ENCODE peak calls at places on chromosome 18, in four cellular contexts. P is keratinocyte, E is IMR-90, G is K562. M is an unnamed sample.

GRCh38 chr18:6781846-6782245 is 52.3 kb downstream of the ARHGAP28 start:
- DNase-seq in P (no peak), E (peak; percentile 65), G (no peak), M (peak; percentile 64)

GRCh38 chr18:9876867-9877654 is 8.7 kb upstream of the TXNDC2 start:
- DNase-seq in P (no peak), E (peak; percentile 97), G (peak; percentile 84), M (peak; percentile 89)

GRCh38 chr18:48806551-48807261 is 144.1 kb downstream of the SMAD7 start:
- DNase-seq in P (no peak), E (no peak), G (peak; percentile 17), M (no peak)

GRCh38 chr18:65786400-65786948 is 35.7 kb downstream of the CDH7 start:
- DNase-seq in P (no peak), E (no peak), G (no peak), M (no peak)

GRCh38 chr18:24201699-24202687 is 63.1 kb downstream of the CABYR start:
- DNase-seq in P (no peak), E (no peak), G (no peak), M (no peak)

GRCh38 chr18:14978962-14979535 is 231.1 kb downstream of the ANKRD30B start:
- DNase-seq in P (no peak), E (no peak), G (peak; percentile 5), M (peak; percentile 6)

GRCh38 chr18:33517950-33518349 is 60.1 kb upstream of the ASXL3 start:
- DNase-seq in P (no peak), E (no peak), G (no peak), M (no peak)

GRCh38 chr18:7683753-7684152 is 116.6 kb downstream of the PTPRM start:
- DNase-seq in P (no peak), E (no peak), G (no peak), M (no peak)

GRCh38 chr18:48032876-48033769 is 102.7 kb upstream of the SMAD2 start:
- DNase-seq in P (no peak), E (peak; percentile 53), G (no peak), M (no peak)

GRCh38 chr18:596288-596881 is 403 bp upstream of the CLUL1 start:
- DNase-seq in P (peak; percentile 11), E (no peak), G (peak; percentile 90), M (no peak)

GRCh38 chr18:23884712-23885375 is 129.7 kb upstream of the TTC39C start:
- DNase-seq in P (peak; percentile 50), E (no peak), G (no peak), M (no peak)

GRCh38 chr18:12121175-12122095 is 27.8 kb downstream of the ANKRD62 start:
- DNase-seq in P (no peak), E (peak; percentile 1), G (peak; percentile 15), M (peak; percentile 23)

GRCh38 chr18:56575819-56576663 is 62.4 kb downstream of the TXNL1 start:
- DNase-seq in P (no peak), E (peak; percentile 71), G (peak; percentile 31), M (peak; percentile 82)

GRCh38 chr18:11323359-11323819 is 174.0 kb upstream of the PIEZO2 start:
- DNase-seq in P (no peak), E (peak; percentile 72), G (no peak), M (no peak)

GRCh38 chr18:3357516-3357915 is 92.5 kb upstream of the TGIF1 start:
- DNase-seq in P (no peak), E (no peak), G (no peak), M (no peak)

GRCh38 chr18:10682368-10682714 is 156.5 kb downstream of the NAPG start:
- DNase-seq in P (no peak), E (no peak), G (no peak), M (no peak)

GRCh38 chr18:65725421-65726050 is 25.3 kb upstream of the CDH7 start:
- DNase-seq in P (no peak), E (no peak), G (no peak), M (no peak)

GRCh38 chr18:37710731-37711130 is 145.1 kb upstream of the CELF4 start:
- DNase-seq in P (peak; percentile 17), E (no peak), G (no peak), M (no peak)

GRCh38 chr18:53093650-53094049 is 753.7 kb downstream of the DCC start:
- DNase-seq in P (no peak), E (no peak), G (no peak), M (no peak)

DNA sequence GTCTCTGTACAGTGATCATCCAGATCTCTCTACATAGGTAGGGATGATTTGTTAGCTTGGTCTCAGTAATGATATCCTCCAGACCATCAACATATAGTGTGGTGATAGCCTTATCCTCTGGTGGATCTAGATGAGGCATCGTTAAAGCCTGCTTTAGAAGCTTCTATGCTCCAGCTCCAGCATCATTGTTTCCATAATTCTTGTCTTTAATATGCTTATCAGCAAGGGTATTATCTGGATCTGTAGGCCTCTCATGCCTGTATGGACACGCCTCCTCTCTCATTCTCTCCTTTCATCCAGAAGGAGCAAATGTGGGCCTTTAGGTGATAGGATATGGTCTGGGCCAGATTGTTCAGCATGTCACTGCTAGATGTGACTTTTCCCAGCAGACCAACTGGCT is 234.5 kb upstream of the CHST9 start:
- DNase-seq in P (no peak), E (no peak), G (no peak), M (no peak)
- H3K9me1 ChIP-seq in P (no peaks in the 10 kb centered on the region), E (no peaks in the 10 kb centered on the region), G (no peaks in the 10 kb centered on the region), M (no peaks in the 10 kb centered on the region)

GRCh38 chr18:13480856-13481255 is 245.5 kb downstream of the FAM210A start:
- DNase-seq in P (no peak), E (no peak), G (no peak), M (no peak)

GRCh38 chr18:13482641-13482945 is 243.8 kb downstream of the FAM210A start:
- DNase-seq in P (no peak), E (no peak), G (no peak), M (no peak)

GRCh38 chr18:13483316-13484270 is 242.8 kb downstream of the FAM210A start:
- DNase-seq in P (no peak), E (no peak), G (no peak), M (no peak)

GRCh38 chr18:13481820-13482640 is 244.3 kb downstream of the FAM210A start:
- DNase-seq in P (no peak), E (no peak), G (no peak), M (no peak)

GRCh38 chr18:13481331-13481730 is 245.0 kb downstream of the FAM210A start:
- DNase-seq in P (no peak), E (no peak), G (no peak), M (no peak)
- H3K27me3 ChIP-seq in P (no peaks in the 10 kb centered on the region), E (no peaks in the 10 kb centered on the region), G (peaks cover 27% of the 10 kb centered on the region), M (no peaks in the 10 kb centered on the region)

GRCh38 chr18:22840606-22841144 is 92.5 kb upstream of the RBBP8 start:
- DNase-seq in P (no peak), E (peak; percentile 49), G (no peak), M (no peak)
- H3K9me1 ChIP-seq in P (no peaks in the 10 kb centered on the region), E (peaks cover 14% of the 10 kb centered on the region), G (no peaks in the 10 kb centered on the region), M (no peaks in the 10 kb centered on the region)

GRCh38 chr18:55539240-55539639 is 48.8 kb downstream of the TCF4 start:
- DNase-seq in P (no peak), E (peak; percentile 16), G (no peak), M (no peak)
- H3K27me3 ChIP-seq in P (no peaks in the 10 kb centered on the region), E (no peaks in the 10 kb centered on the region), G (no peaks in the 10 kb centered on the region), M (no peaks in the 10 kb centered on the region)

GRCh38 chr18:62248313-62248712 is 61.3 kb downstream of the RELCH start:
- DNase-seq in P (no peak), E (no peak), G (no peak), M (no peak)
- H3K9me1 ChIP-seq in P (no peaks in the 10 kb centered on the region), E (no peaks in the 10 kb centered on the region), G (no peaks in the 10 kb centered on the region), M (no peaks in the 10 kb centered on the region)

GRCh38 chr18:75072672-75073371 is 136.1 kb downstream of the PTGR3 start:
- DNase-seq in P (no peak), E (no peak), G (no peak), M (no peak)
- H3K27me3 ChIP-seq in P (no peaks in the 10 kb centered on the region), E (no peaks in the 10 kb centered on the region), G (peaks cover 57% of the 10 kb centered on the region), M (no peaks in the 10 kb centered on the region)